ENCODE peak calls at places on chromosomes 3 and 15, in nine cellular contexts. One of them, this sample, is unnamed.

GRCh38 chr3:28467414-28467813 is 118.8 kb upstream of the AZI2 start:
- DNase-seq in occipital lobe: no peak
- DNase-seq in T-helper 1 cell: no peak
- DNase-seq in NCI-H748 treated with DMSO at 0.1 percent for 48 hours: no peak
- DNase-seq in endothelial cell: no peak
- DNase-seq in A549: no peak
- DNase-seq in HS-27A: no peak
- DNase-seq in stimulated activated CD4-positive, alpha-beta T cell treated with anti-CD3 and anti-CD28 coated beads, Interleukin-1b, Interleukin-23, amount 100 ng/mL, for 24 hours: no peak
- DNase-seq in LHCN-M2: peak
- DNase-seq in this sample: no peak

GRCh38 chr15:88302373-88302772 is 45.8 kb upstream of the NTRK3 start:
- DNase-seq in occipital lobe: peak
- DNase-seq in T-helper 1 cell: no peak
- DNase-seq in NCI-H748 treated with DMSO at 0.1 percent for 48 hours: no peak
- DNase-seq in endothelial cell: no peak
- DNase-seq in A549: no peak
- DNase-seq in HS-27A: no peak
- DNase-seq in stimulated activated CD4-positive, alpha-beta T cell treated with anti-CD3 and anti-CD28 coated beads, Interleukin-1b, Interleukin-23, amount 100 ng/mL, for 24 hours: no peak
- DNase-seq in LHCN-M2: no peak
- DNase-seq in this sample: no peak

GRCh38 chr15:78082106-78082742 is 4.7 kb upstream of the TBC1D2B start:
- DNase-seq in occipital lobe: no peak
- DNase-seq in T-helper 1 cell: no peak
- DNase-seq in NCI-H748 treated with DMSO at 0.1 percent for 48 hours: no peak
- DNase-seq in endothelial cell: no peak
- DNase-seq in A549: no peak
- DNase-seq in HS-27A: no peak
- DNase-seq in stimulated activated CD4-positive, alpha-beta T cell treated with anti-CD3 and anti-CD28 coated beads, Interleukin-1b, Interleukin-23, amount 100 ng/mL, for 24 hours: no peak
- DNase-seq in LHCN-M2: no peak
- DNase-seq in this sample: no peak

GRCh38 chr3:32045091-32045964 is 61.1 kb upstream of the GPD1L start:
- DNase-seq in occipital lobe: peak
- DNase-seq in T-helper 1 cell: no peak
- DNase-seq in NCI-H748 treated with DMSO at 0.1 percent for 48 hours: peak
- DNase-seq in endothelial cell: no peak
- DNase-seq in A549: peak
- DNase-seq in HS-27A: no peak
- DNase-seq in stimulated activated CD4-positive, alpha-beta T cell treated with anti-CD3 and anti-CD28 coated beads, Interleukin-1b, Interleukin-23, amount 100 ng/mL, for 24 hours: no peak
- DNase-seq in LHCN-M2: peak
- DNase-seq in this sample: peak

GRCh38 chr3:30435950-30436349 is 170.5 kb upstream of the TGFBR2 start:
- DNase-seq in occipital lobe: no peak
- DNase-seq in T-helper 1 cell: no peak
- DNase-seq in NCI-H748 treated with DMSO at 0.1 percent for 48 hours: no peak
- DNase-seq in endothelial cell: no peak
- DNase-seq in A549: no peak
- DNase-seq in HS-27A: no peak
- DNase-seq in stimulated activated CD4-positive, alpha-beta T cell treated with anti-CD3 and anti-CD28 coated beads, Interleukin-1b, Interleukin-23, amount 100 ng/mL, for 24 hours: no peak
- DNase-seq in LHCN-M2: no peak
- DNase-seq in this sample: no peak

GRCh38 chr15:97446138-97446537 is 514.4 kb upstream of the ARRDC4 start:
- DNase-seq in occipital lobe: no peak
- DNase-seq in T-helper 1 cell: no peak
- DNase-seq in NCI-H748 treated with DMSO at 0.1 percent for 48 hours: no peak
- DNase-seq in endothelial cell: no peak
- DNase-seq in A549: no peak
- DNase-seq in HS-27A: no peak
- DNase-seq in stimulated activated CD4-positive, alpha-beta T cell treated with anti-CD3 and anti-CD28 coated beads, Interleukin-1b, Interleukin-23, amount 100 ng/mL, for 24 hours: no peak
- DNase-seq in LHCN-M2: no peak
- DNase-seq in this sample: no peak

GRCh38 chr15:36757189-36757814 is 177.9 kb downstream of the CDIN1 start:
- DNase-seq in occipital lobe: peak
- DNase-seq in T-helper 1 cell: no peak
- DNase-seq in NCI-H748 treated with DMSO at 0.1 percent for 48 hours: no peak
- DNase-seq in endothelial cell: no peak
- DNase-seq in A549: no peak
- DNase-seq in HS-27A: no peak
- DNase-seq in stimulated activated CD4-positive, alpha-beta T cell treated with anti-CD3 and anti-CD28 coated beads, Interleukin-1b, Interleukin-23, amount 100 ng/mL, for 24 hours: no peak
- DNase-seq in LHCN-M2: peak
- DNase-seq in this sample: no peak

GRCh38 chr3:14595561-14595960 is 55.4 kb upstream of the GRIP2 start:
- DNase-seq in occipital lobe: no peak
- DNase-seq in T-helper 1 cell: no peak
- DNase-seq in NCI-H748 treated with DMSO at 0.1 percent for 48 hours: no peak
- DNase-seq in endothelial cell: no peak
- DNase-seq in A549: no peak
- DNase-seq in HS-27A: no peak
- DNase-seq in stimulated activated CD4-positive, alpha-beta T cell treated with anti-CD3 and anti-CD28 coated beads, Interleukin-1b, Interleukin-23, amount 100 ng/mL, for 24 hours: no peak
- DNase-seq in LHCN-M2: no peak
- DNase-seq in this sample: no peak

GRCh38 chr15:82105458-82106205 is 59.8 kb upstream of the MEX3B start:
- DNase-seq in occipital lobe: no peak
- DNase-seq in T-helper 1 cell: no peak
- DNase-seq in NCI-H748 treated with DMSO at 0.1 percent for 48 hours: peak
- DNase-seq in endothelial cell: no peak
- DNase-seq in A549: no peak
- DNase-seq in HS-27A: peak
- DNase-seq in stimulated activated CD4-positive, alpha-beta T cell treated with anti-CD3 and anti-CD28 coated beads, Interleukin-1b, Interleukin-23, amount 100 ng/mL, for 24 hours: no peak
- DNase-seq in LHCN-M2: peak
- DNase-seq in this sample: peak

GRCh38 chr3:168168743-168169142 is 73.0 kb upstream of the GOLIM4 start:
- DNase-seq in occipital lobe: no peak
- DNase-seq in T-helper 1 cell: no peak
- DNase-seq in NCI-H748 treated with DMSO at 0.1 percent for 48 hours: no peak
- DNase-seq in endothelial cell: no peak
- DNase-seq in A549: no peak
- DNase-seq in HS-27A: no peak
- DNase-seq in stimulated activated CD4-positive, alpha-beta T cell treated with anti-CD3 and anti-CD28 coated beads, Interleukin-1b, Interleukin-23, amount 100 ng/mL, for 24 hours: no peak
- DNase-seq in LHCN-M2: no peak
- DNase-seq in this sample: no peak

GRCh38 chr15:94229591-94230365 is 1.6 kb upstream of the MCTP2 start:
- DNase-seq in occipital lobe: no peak
- DNase-seq in T-helper 1 cell: peak
- DNase-seq in NCI-H748 treated with DMSO at 0.1 percent for 48 hours: no peak
- DNase-seq in endothelial cell: no peak
- DNase-seq in A549: no peak
- DNase-seq in HS-27A: no peak
- DNase-seq in stimulated activated CD4-positive, alpha-beta T cell treated with anti-CD3 and anti-CD28 coated beads, Interleukin-1b, Interleukin-23, amount 100 ng/mL, for 24 hours: peak
- DNase-seq in LHCN-M2: no peak
- DNase-seq in this sample: no peak

GRCh38 chr3:65433480-65433879 is 605.2 kb downstream of the MAGI1 start:
- DNase-seq in occipital lobe: no peak
- DNase-seq in T-helper 1 cell: no peak
- DNase-seq in NCI-H748 treated with DMSO at 0.1 percent for 48 hours: no peak
- DNase-seq in endothelial cell: no peak
- DNase-seq in A549: no peak
- DNase-seq in HS-27A: no peak
- DNase-seq in stimulated activated CD4-positive, alpha-beta T cell treated with anti-CD3 and anti-CD28 coated beads, Interleukin-1b, Interleukin-23, amount 100 ng/mL, for 24 hours: no peak
- DNase-seq in LHCN-M2: no peak
- DNase-seq in this sample: no peak

GRCh38 chr3:6806991-6807390 is 53.9 kb upstream of the GRM7 start:
- DNase-seq in occipital lobe: no peak
- DNase-seq in T-helper 1 cell: no peak
- DNase-seq in NCI-H748 treated with DMSO at 0.1 percent for 48 hours: no peak
- DNase-seq in endothelial cell: no peak
- DNase-seq in A549: no peak
- DNase-seq in HS-27A: no peak
- DNase-seq in stimulated activated CD4-positive, alpha-beta T cell treated with anti-CD3 and anti-CD28 coated beads, Interleukin-1b, Interleukin-23, amount 100 ng/mL, for 24 hours: no peak
- DNase-seq in LHCN-M2: no peak
- DNase-seq in this sample: no peak

GRCh38 chr3:66625464-66626216 is 124.8 kb upstream of the LRIG1 start:
- DNase-seq in occipital lobe: no peak
- DNase-seq in T-helper 1 cell: no peak
- DNase-seq in NCI-H748 treated with DMSO at 0.1 percent for 48 hours: no peak
- DNase-seq in endothelial cell: no peak
- DNase-seq in A549: no peak
- DNase-seq in HS-27A: no peak
- DNase-seq in stimulated activated CD4-positive, alpha-beta T cell treated with anti-CD3 and anti-CD28 coated beads, Interleukin-1b, Interleukin-23, amount 100 ng/mL, for 24 hours: no peak
- DNase-seq in LHCN-M2: no peak
- DNase-seq in this sample: no peak

GRCh38 chr15:41812820-41813375 is 15.0 kb upstream of the JMJD7 start:
- DNase-seq in occipital lobe: no peak
- DNase-seq in T-helper 1 cell: no peak
- DNase-seq in NCI-H748 treated with DMSO at 0.1 percent for 48 hours: no peak
- DNase-seq in endothelial cell: no peak
- DNase-seq in A549: no peak
- DNase-seq in HS-27A: no peak
- DNase-seq in stimulated activated CD4-positive, alpha-beta T cell treated with anti-CD3 and anti-CD28 coated beads, Interleukin-1b, Interleukin-23, amount 100 ng/mL, for 24 hours: no peak
- DNase-seq in LHCN-M2: no peak
- DNase-seq in this sample: no peak

GRCh38 chr15:43376017-43376705 is 5.3 kb downstream of the TUBGCP4 start:
- DNase-seq in occipital lobe: no peak
- DNase-seq in T-helper 1 cell: no peak
- DNase-seq in NCI-H748 treated with DMSO at 0.1 percent for 48 hours: no peak
- DNase-seq in endothelial cell: peak
- DNase-seq in A549: peak
- DNase-seq in HS-27A: no peak
- DNase-seq in stimulated activated CD4-positive, alpha-beta T cell treated with anti-CD3 and anti-CD28 coated beads, Interleukin-1b, Interleukin-23, amount 100 ng/mL, for 24 hours: peak
- DNase-seq in LHCN-M2: peak
- DNase-seq in this sample: no peak

GRCh38 chr3:146472611-146473010 is 3.2 kb upstream of the PLSCR2 start:
- DNase-seq in occipital lobe: no peak
- DNase-seq in T-helper 1 cell: no peak
- DNase-seq in NCI-H748 treated with DMSO at 0.1 percent for 48 hours: no peak
- DNase-seq in endothelial cell: no peak
- DNase-seq in A549: no peak
- DNase-seq in HS-27A: no peak
- DNase-seq in stimulated activated CD4-positive, alpha-beta T cell treated with anti-CD3 and anti-CD28 coated beads, Interleukin-1b, Interleukin-23, amount 100 ng/mL, for 24 hours: no peak
- DNase-seq in LHCN-M2: no peak
- DNase-seq in this sample: no peak

GRCh38 chr3:66472313-66473134 is 28.3 kb downstream of the LRIG1 start:
- DNase-seq in occipital lobe: no peak
- DNase-seq in T-helper 1 cell: no peak
- DNase-seq in NCI-H748 treated with DMSO at 0.1 percent for 48 hours: no peak
- DNase-seq in endothelial cell: no peak
- DNase-seq in A549: peak
- DNase-seq in HS-27A: peak
- DNase-seq in stimulated activated CD4-positive, alpha-beta T cell treated with anti-CD3 and anti-CD28 coated beads, Interleukin-1b, Interleukin-23, amount 100 ng/mL, for 24 hours: peak
- DNase-seq in LHCN-M2: peak
- DNase-seq in this sample: no peak

GRCh38 chr3:48614044-48614443 is 4.6 kb upstream of the UQCRC1 start:
- DNase-seq in occipital lobe: no peak
- DNase-seq in T-helper 1 cell: no peak
- DNase-seq in NCI-H748 treated with DMSO at 0.1 percent for 48 hours: no peak
- DNase-seq in endothelial cell: no peak
- DNase-seq in A549: no peak
- DNase-seq in HS-27A: no peak
- DNase-seq in stimulated activated CD4-positive, alpha-beta T cell treated with anti-CD3 and anti-CD28 coated beads, Interleukin-1b, Interleukin-23, amount 100 ng/mL, for 24 hours: no peak
- DNase-seq in LHCN-M2: peak
- DNase-seq in this sample: no peak

GRCh38 chr3:101720851-101721649 is 3.4 kb upstream of the CEP97 start:
- DNase-seq in occipital lobe: no peak
- DNase-seq in T-helper 1 cell: no peak
- DNase-seq in NCI-H748 treated with DMSO at 0.1 percent for 48 hours: no peak
- DNase-seq in endothelial cell: no peak
- DNase-seq in A549: no peak
- DNase-seq in HS-27A: no peak
- DNase-seq in stimulated activated CD4-positive, alpha-beta T cell treated with anti-CD3 and anti-CD28 coated beads, Interleukin-1b, Interleukin-23, amount 100 ng/mL, for 24 hours: no peak
- DNase-seq in LHCN-M2: peak
- DNase-seq in this sample: no peak

GRCh38 chr3:41050149-41050548 is 149.2 kb upstream of the CTNNB1 start:
- DNase-seq in occipital lobe: no peak
- DNase-seq in T-helper 1 cell: no peak
- DNase-seq in NCI-H748 treated with DMSO at 0.1 percent for 48 hours: no peak
- DNase-seq in endothelial cell: no peak
- DNase-seq in A549: no peak
- DNase-seq in HS-27A: no peak
- DNase-seq in stimulated activated CD4-positive, alpha-beta T cell treated with anti-CD3 and anti-CD28 coated beads, Interleukin-1b, Interleukin-23, amount 100 ng/mL, for 24 hours: no peak
- DNase-seq in LHCN-M2: no peak
- DNase-seq in this sample: no peak

GRCh38 chr3:22371592-22372291 is 620.7 kb upstream of the ZNF385D start:
- DNase-seq in occipital lobe: no peak
- DNase-seq in T-helper 1 cell: no peak
- DNase-seq in NCI-H748 treated with DMSO at 0.1 percent for 48 hours: no peak
- DNase-seq in endothelial cell: peak
- DNase-seq in A549: no peak
- DNase-seq in HS-27A: no peak
- DNase-seq in stimulated activated CD4-positive, alpha-beta T cell treated with anti-CD3 and anti-CD28 coated beads, Interleukin-1b, Interleukin-23, amount 100 ng/mL, for 24 hours: no peak
- DNase-seq in LHCN-M2: no peak
- DNase-seq in this sample: no peak

GRCh38 chr3:172512363-172512762 is 10.9 kb downstream of the TNFSF10 start:
- DNase-seq in occipital lobe: no peak
- DNase-seq in T-helper 1 cell: no peak
- DNase-seq in NCI-H748 treated with DMSO at 0.1 percent for 48 hours: no peak
- DNase-seq in endothelial cell: peak
- DNase-seq in A549: no peak
- DNase-seq in HS-27A: no peak
- DNase-seq in stimulated activated CD4-positive, alpha-beta T cell treated with anti-CD3 and anti-CD28 coated beads, Interleukin-1b, Interleukin-23, amount 100 ng/mL, for 24 hours: peak
- DNase-seq in LHCN-M2: no peak
- DNase-seq in this sample: no peak

GRCh38 chr15:76012021-76012551 is at the start of gene NRG4:
- DNase-seq in occipital lobe: no peak
- DNase-seq in T-helper 1 cell: no peak
- DNase-seq in NCI-H748 treated with DMSO at 0.1 percent for 48 hours: no peak
- DNase-seq in endothelial cell: no peak
- DNase-seq in A549: peak
- DNase-seq in HS-27A: no peak
- DNase-seq in stimulated activated CD4-positive, alpha-beta T cell treated with anti-CD3 and anti-CD28 coated beads, Interleukin-1b, Interleukin-23, amount 100 ng/mL, for 24 hours: no peak
- DNase-seq in LHCN-M2: peak
- DNase-seq in this sample: no peak